ENCODE peak calls at places on chromosomes 13 and 19, in six cellular contexts. O is choroid plexus epithelial cell, Z is right atrium auricular region, Y is left ventricle myocardium inferior, R is uterus, J is kidney epithelial cell. X is an unnamed sample.

GRCh38 chr19:56076413-56076998 is 44.6 kb downstream of the ZNF787 start:
- DNase-seq in O (peak; percentile 77), Z (no peak), Y (no peak), R (no peak), J (no peak), X (no peak)

GRCh38 chr19:29454109-29454508 is 71.7 kb upstream of the VSTM2B start:
- DNase-seq in O (no peak), Z (peak; percentile 30), Y (no peak), R (no peak), J (no peak), X (no peak)

GRCh38 chr13:41137951-41138350 is 5.3 kb upstream of the KBTBD6 start:
- DNase-seq in O (peak; percentile 48), Z (no peak), Y (no peak), R (no peak), J (peak; percentile 47), X (no peak)

GRCh38 chr13:52051400-52051799 is 26.9 kb downstream of the UTP14C start:
- DNase-seq in O (no peak), Z (no peak), Y (no peak), R (no peak), J (no peak), X (no peak)

GRCh38 chr19:3097442-3097871 is 3.3 kb downstream of the GNA11 start:
- DNase-seq in O (no peak), Z (no peak), Y (no peak), R (no peak), J (no peak), X (peak; percentile 76)

GRCh38 chr13:26971990-26972888 is 199.4 kb downstream of the USP12 start:
- DNase-seq in O (peak; percentile 37), Z (no peak), Y (no peak), R (no peak), J (no peak), X (no peak)

GRCh38 chr13:71320452-71320851 is 546.6 kb downstream of the DACH1 start:
- DNase-seq in O (peak; percentile 62), Z (no peak), Y (no peak), R (no peak), J (no peak), X (no peak)

GRCh38 chr19:38862321-38863059 is 12.7 kb upstream of the HNRNPL start:
- DNase-seq in O (no peak), Z (no peak), Y (no peak), R (peak; percentile 81), J (no peak), X (no peak)

GRCh38 chr19:7265963-7266362 is 28.3 kb downstream of the INSR start:
- DNase-seq in O (no peak), Z (no peak), Y (no peak), R (peak; percentile 42), J (no peak), X (no peak)

GRCh38 chr13:75836441-75836840 is 200.3 kb downstream of the LMO7 start:
- DNase-seq in O (no peak), Z (no peak), Y (no peak), R (no peak), J (no peak), X (no peak)

GRCh38 chr13:112933649-112934048 is 35.4 kb upstream of the MCF2L start:
- DNase-seq in O (no peak), Z (no peak), Y (no peak), R (no peak), J (no peak), X (no peak)

GRCh38 chr13:45564108-45564507 is 51.4 kb downstream of the ERICH6B start:
- DNase-seq in O (peak; percentile 78), Z (no peak), Y (no peak), R (no peak), J (peak; percentile 63), X (peak; percentile 17)

GRCh38 chr19:48656840-48657474 is 11.0 kb upstream of the CA11 start:
- DNase-seq in O (peak; percentile 86), Z (no peak), Y (no peak), R (no peak), J (peak; percentile 89), X (no peak)

GRCh38 chr13:94470126-94470525 is 9.4 kb downstream of the DCT start:
- DNase-seq in O (no peak), Z (no peak), Y (no peak), R (no peak), J (no peak), X (no peak)

GRCh38 chr19:29308977-29309520 is 96.1 kb upstream of the UQCRFS1 start:
- DNase-seq in O (no peak), Z (no peak), Y (no peak), R (no peak), J (no peak), X (no peak)

GRCh38 chr13:39765801-39766463 is 110.5 kb downstream of the COG6 start:
- DNase-seq in O (peak; percentile 31), Z (no peak), Y (peak; percentile 35), R (peak; percentile 51), J (no peak), X (no peak)

GRCh38 chr13:90445179-90445578 is 902.3 kb upstream of the MIR17HG start:
- DNase-seq in O (peak; percentile 94), Z (no peak), Y (no peak), R (no peak), J (peak; percentile 85), X (no peak)

GRCh38 chr13:99174533-99175100 is 26.0 kb upstream of the UBAC2 start:
- DNase-seq in O (peak; percentile 18), Z (no peak), Y (no peak), R (no peak), J (no peak), X (no peak)

GRCh38 chr19:44747739-44748425 is 626 bp upstream of the BCL3 start:
- DNase-seq in O (peak; percentile 68), Z (peak; percentile 80), Y (peak; percentile 73), R (peak; percentile 71), J (no peak), X (peak; percentile 87)

GRCh38 chr19:2984196-2984490 is 6.8 kb downstream of the TLE6 start:
- DNase-seq in O (no peak), Z (no peak), Y (no peak), R (no peak), J (no peak), X (no peak)

GRCh38 chr13:30404207-30404606 is 18.1 kb upstream of the UBE2L5 start:
- DNase-seq in O (no peak), Z (no peak), Y (no peak), R (no peak), J (no peak), X (no peak)

GRCh38 chr13:24680258-24680920 is at the start of gene ATP12A:
- DNase-seq in O (no peak), Z (no peak), Y (no peak), R (no peak), J (no peak), X (no peak)
- TF ChIP-seq CTCF in O (peak; percentile 6), Z (no peak), Y (no peak), R (no peak), J (peak; percentile 19), X (no peak)

DNA sequence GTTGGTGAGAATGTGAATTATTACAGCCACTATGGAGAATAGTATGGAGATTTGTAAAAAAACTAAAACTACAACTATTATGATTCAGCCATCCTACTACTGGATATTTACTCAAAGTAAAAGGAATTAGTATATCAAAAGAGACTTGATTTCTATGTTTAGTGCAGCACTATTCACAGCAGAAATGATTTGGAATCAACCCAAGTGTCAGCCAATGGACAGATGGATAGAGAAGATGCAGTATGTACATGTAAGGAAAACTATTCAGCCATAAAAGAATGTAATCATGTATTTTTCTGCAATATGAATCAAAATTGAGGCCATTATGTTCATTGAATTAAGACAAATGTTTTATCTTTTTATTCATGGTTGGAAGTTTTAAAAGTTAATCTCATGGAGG is 1705.5 kb downstream of the SLITRK1 start:
- DNase-seq in O (no peak), Z (no peak), Y (no peak), R (no peak), J (no peak), X (no peak)
- TF ChIP-seq CTCF in O (no peak), Z (no peak), Y (no peak), R (no peak), J (no peak), X (no peak)

GRCh38 chr19:18406749-18407148 is 9.3 kb upstream of the LRRC25 start:
- DNase-seq in O (no peak), Z (no peak), Y (no peak), R (no peak), J (no peak), X (no peak)

GRCh38 chr19:18412610-18413239 is 6.5 kb upstream of the SSBP4 start:
- DNase-seq in O (no peak), Z (no peak), Y (no peak), R (no peak), J (no peak), X (no peak)

GRCh38 chr19:18408053-18408476 is 10.6 kb upstream of the LRRC25 start:
- DNase-seq in O (no peak), Z (no peak), Y (no peak), R (no peak), J (peak; percentile 88), X (no peak)
- TF ChIP-seq CTCF in O (peak; percentile 61), Z (peak; percentile 40), Y (peak; percentile 55), R (no peak), J (peak; percentile 54), X (peak; percentile 44)

GRCh38 chr13:24313449-24313848 is 4.1 kb downstream of the C1QTNF9 start:
- DNase-seq in O (no peak), Z (no peak), Y (no peak), R (no peak), J (no peak), X (no peak)
- TF ChIP-seq CTCF in O (peak; percentile 51), Z (peak; percentile 56), Y (peak; percentile 57), R (no peak), J (peak; percentile 19), X (peak; percentile 49)

GRCh38 chr13:97515643-97516042 is 81.7 kb downstream of the RAP2A start:
- DNase-seq in O (no peak), Z (no peak), Y (no peak), R (no peak), J (no peak), X (no peak)

GRCh38 chr13:97512732-97513131 is 78.8 kb downstream of the RAP2A start:
- DNase-seq in O (no peak), Z (no peak), Y (no peak), R (no peak), J (no peak), X (no peak)
- TF ChIP-seq CTCF in O (peak; percentile 9), Z (no peak), Y (no peak), R (no peak), J (no peak), X (no peak)

X was measured in osteocyte.